ENCODE peak calls at places on chromosomes 7 and 10, in eight cellular contexts. S is fibroblast of lung; G is stimulated activated naive CD4-positive, alpha-beta T cell treated with Interleukin-2 at 50 U/mL for 16 hours; O is astrocyte of the hippocampus; K is neuronal stem cell; P is GM04503; Y is NCI-H524; R is stromal cell of bone marrow. H is an unnamed sample.

GRCh38 chr10:42551582-42552187 is 86.7 kb downstream of the ZNF33B start:
- DNase-seq in R (no peak), O (no peak), G (no peak), S (peak), P (no peak), K (peak), Y (no peak), H (no peak)

GRCh38 chr10:112588225-112588990 is 141.4 kb downstream of the VTI1A start:
- DNase-seq in O (peak), G (no peak), Y (no peak), S (peak), P (no peak), K (no peak), R (no peak), H (no peak)

GRCh38 chr7:139043823-139044812 is 8.3 kb upstream of the ZC3HAV1L start:
- DNase-seq in G (peak), P (no peak), R (no peak), Y (no peak), S (no peak), K (no peak), O (no peak), H (no peak)

GRCh38 chr10:11776080-11776479 is 33.9 kb downstream of the ECHDC3 start:
- DNase-seq in G (no peak), K (no peak), P (no peak), S (peak), Y (no peak), R (no peak), O (peak), H (no peak)

GRCh38 chr7:64888901-64889685 is 14.0 kb upstream of the ZNF273 start:
- DNase-seq in O (no peak), P (no peak), R (no peak), Y (no peak), S (no peak), K (no peak), G (no peak), H (no peak)

GRCh38 chr10:71864861-71865473 is 13.9 kb upstream of the PSAP start:
- DNase-seq in K (no peak), Y (no peak), P (no peak), G (no peak), S (peak), R (peak), O (peak), H (no peak)

GRCh38 chr7:92874567-92874966 is 38.2 kb upstream of the CDK6 start:
- DNase-seq in R (no peak), O (no peak), S (peak), G (no peak), Y (no peak), P (no peak), K (no peak), H (no peak)

GRCh38 chr10:99945286-99945685 is 64.5 kb downstream of the DNMBP start:
- DNase-seq in R (peak), G (no peak), Y (no peak), K (no peak), O (peak), P (peak), S (peak), H (no peak)

GRCh38 chr7:13542451-13542850 is 447.0 kb downstream of the ETV1 start:
- DNase-seq in O (no peak), R (no peak), K (no peak), Y (no peak), G (no peak), P (no peak), S (no peak), H (no peak)

GRCh38 chr10:46264737-46265368 is 21.9 kb upstream of the ANTXRL start:
- DNase-seq in R (no peak), P (no peak), O (no peak), S (no peak), G (no peak), Y (no peak), K (no peak), H (no peak)

GRCh38 chr10:96292971-96293909 is 11.0 kb upstream of the DNTT start:
- DNase-seq in P (peak), S (peak), O (peak), Y (peak), R (peak), K (peak), G (no peak), H (peak)

GRCh38 chr10:127908106-127908957 is 1.4 kb downstream of the PTPRE start:
- DNase-seq in S (peak), R (peak), K (no peak), P (peak), O (peak), G (no peak), Y (no peak), H (no peak)

GRCh38 chr7:105036217-105037168 is 22.5 kb downstream of the KMT2E start:
- DNase-seq in G (no peak), R (no peak), P (no peak), Y (peak), K (no peak), S (no peak), O (no peak), H (no peak)

GRCh38 chr7:88169717-88170320 is 50.0 kb downstream of the SRI start:
- DNase-seq in Y (no peak), K (no peak), S (no peak), P (no peak), O (peak), G (no peak), R (peak), H (no peak)

GRCh38 chr7:100546129-100546867 is 7.3 kb downstream of the AGFG2 start:
- DNase-seq in Y (no peak), P (no peak), R (no peak), G (no peak), O (no peak), K (no peak), S (peak), H (no peak)

GRCh38 chr7:27316311-27316710 is 73.7 kb downstream of the EVX1 start:
- DNase-seq in O (no peak), R (peak), G (no peak), Y (no peak), K (no peak), P (peak), S (no peak), H (no peak)

GRCh38 chr10:86225098-86225782 is 141.4 kb downstream of the GRID1 start:
- DNase-seq in O (peak), G (no peak), R (peak), Y (no peak), P (peak), K (no peak), S (peak), H (no peak)

GRCh38 chr10:14560794-14561765 is 213.6 kb downstream of the FAM107B start:
- DNase-seq in R (no peak), G (peak), K (no peak), S (no peak), Y (no peak), O (no peak), P (no peak), H (no peak)

GRCh38 chr10:5040781-5041470 is 37.3 kb upstream of the AKR1C2 start:
- DNase-seq in Y (no peak), K (no peak), G (no peak), S (peak), R (no peak), P (no peak), O (peak), H (no peak)

GRCh38 chr7:40944981-40945585 is 757.8 kb downstream of the INHBA start:
- DNase-seq in R (no peak), K (no peak), P (no peak), O (no peak), Y (no peak), S (no peak), G (no peak), H (no peak)

GRCh38 chr10:98910048-98910447 is 325.6 kb downstream of the HPSE2 start:
- DNase-seq in Y (peak), O (no peak), K (no peak), P (no peak), R (no peak), G (no peak), S (no peak), H (no peak)

GRCh38 chr7:30521532-30521931 is 16.9 kb upstream of the GGCT start:
- DNase-seq in S (peak), Y (no peak), G (no peak), P (no peak), K (no peak), O (peak), R (peak), H (no peak)

GRCh38 chr7:33981221-33981620 is 75.9 kb downstream of the BMPER start:
- DNase-seq in G (no peak), O (no peak), S (peak), R (no peak), K (no peak), Y (no peak), P (no peak), H (no peak)

GRCh38 chr10:1643161-1643910 is 94.0 kb downstream of the ADARB2 start:
- DNase-seq in K (peak), G (peak), S (no peak), P (no peak), R (no peak), O (peak), Y (no peak), H (peak)

GRCh38 chr10:131980757-131981428 is 830 bp downstream of the BNIP3 start:
- DNase-seq in S (no peak), G (no peak), R (no peak), K (no peak), P (no peak), O (peak), Y (no peak), H (no peak)

GRCh38 chr10:129972145-129972965 is 8.3 kb upstream of the EBF3 start:
- DNase-seq in S (no peak), R (no peak), G (no peak), P (no peak), Y (no peak), K (peak), O (no peak), H (no peak)

GRCh38 chr7:143487566-143487965 is 9.9 kb downstream of the TAS2R41 start:
- DNase-seq in Y (no peak), R (peak), P (peak), O (no peak), K (no peak), G (no peak), S (peak), H (no peak)

H was measured in neural crest cell.